ENCODE peak calls at places on chromosome 1, in six cellular contexts. M is psoas muscle, V is IMR-90, F is heart left ventricle, L is HCT116, X is lower lobe of right lung. W is an unnamed sample. For H3K4me1 and H3K36me3, the result is how much of the 10 kb centered on the place peaks cover.

GRCh38 chr1:111203681-111204210 is 3.3 kb upstream of the DENND2D start:
- DNase-seq in M (peak), V (no peak), F (peak), L (peak), X (peak), W (peak)

GRCh38 chr1:234515411-234515810 is 36.4 kb upstream of the TARBP1 start:
- DNase-seq in M (no peak), V (peak), F (no peak), L (no peak), X (no peak), W (no peak)

GRCh38 chr1:112544753-112545152 is 36.0 kb downstream of the WNT2B start:
- DNase-seq in M (no peak), V (peak), F (no peak), L (no peak), X (no peak), W (no peak)

GRCh38 chr1:20658166-20658915 is 2.8 kb downstream of the DDOST start:
- DNase-seq in M (no peak), V (no peak), F (no peak), L (no peak), X (no peak), W (no peak)

GRCh38 chr1:174131032-174131638 is 28.2 kb upstream of the RABGAP1L start:
- DNase-seq in M (no peak), V (no peak), F (no peak), L (no peak), X (no peak), W (no peak)

GRCh38 chr1:223456747-223457146 is 63.5 kb downstream of the CCDC185 start:
- DNase-seq in M (no peak), V (no peak), F (no peak), L (no peak), X (no peak), W (no peak)

GRCh38 chr1:62796151-62796680 is 12.3 kb downstream of the ATG4C start:
- DNase-seq in M (no peak), V (no peak), F (no peak), L (no peak), X (no peak), W (no peak)

GRCh38 chr1:30197616-30197934 is 525.8 kb downstream of the MATN1 start:
- DNase-seq in M (no peak), V (peak), F (no peak), L (no peak), X (no peak), W (no peak)

GRCh38 chr1:19444399-19445021 is 40.8 kb downstream of the CAPZB start:
- DNase-seq in M (no peak), V (no peak), F (no peak), L (no peak), X (no peak), W (no peak)
- H3K4me1 ChIP-seq in M (half or more), V (under half), F (under half), L (under half), X (half or more), W (under half)

GRCh38 chr1:1421147-1421906 is at the start of gene ANKRD65:
- DNase-seq in M (no peak), V (no peak), F (no peak), L (no peak), X (peak), W (peak)

GRCh38 chr1:1419363-1419811 is 1.7 kb downstream of the ANKRD65 start:
- DNase-seq in M (no peak), V (no peak), F (no peak), L (no peak), X (no peak), W (no peak)

GRCh38 chr1:1420654-1421134 is 382 bp downstream of the ANKRD65 start:
- DNase-seq in M (no peak), V (no peak), F (no peak), L (no peak), X (peak), W (peak)

GRCh38 chr1:1418464-1419362 is 2.4 kb downstream of the ANKRD65 start:
- DNase-seq in M (no peak), V (no peak), F (no peak), L (no peak), X (no peak), W (no peak)

GRCh38 chr1:1419812-1420653 is 1.0 kb downstream of the ANKRD65 start:
- DNase-seq in M (no peak), V (no peak), F (no peak), L (no peak), X (peak), W (peak)
- TF ChIP-seq CTCF in M (no peak), V (no peak), F (no peak), L (no peak), X (no peak), W (no peak)

GRCh38 chr1:13818926-13819325 is 118.9 kb downstream of the PRDM2 start:
- DNase-seq in M (no peak), V (no peak), F (no peak), L (no peak), X (no peak), W (no peak)
- H3K36me3 ChIP-seq in M (half or more), V (under half), F (under half), L (under half), X (under half), W (under half)

GRCh38 chr1:19072285-19072981 is 116.0 kb upstream of the IFFO2 start:
- DNase-seq in M (no peak), V (no peak), F (no peak), L (no peak), X (peak), W (no peak)
- H3K4me1 ChIP-seq in M (under half), V (under half), F (under half), L (under half), X (half or more), W (half or more)